ENCODE peak calls at places on chromosomes 5 and 9, in seven cellular contexts. D is gastrocnemius medialis, Q is small intestine, F is hepatocyte, R is right atrium auricular region, N is thyroid gland, A is Panc1. C is an unnamed sample.

GRCh38 chr5:175321927-175322532 is 122.0 kb downstream of the DRD1 start:
- DNase-seq in A (no peak), N (peak; percentile 4), R (no peak), F (peak; percentile 85), D (no peak), Q (no peak), C (no peak)

GRCh38 chr9:10396641-10397040 is 216.2 kb downstream of the PTPRD start:
- DNase-seq in N (no peak), R (no peak), D (no peak), Q (no peak), A (no peak), F (no peak), C (no peak)

GRCh38 chr5:78076351-78076750 is 218.1 kb downstream of the AP3B1 start:
- DNase-seq in F (peak; percentile 4), Q (peak; percentile 62), D (no peak), A (no peak), N (no peak), R (no peak), C (no peak)

GRCh38 chr5:83095973-83096539 is 18.7 kb downstream of the XRCC4 start:
- DNase-seq in F (peak; percentile 67), N (no peak), Q (peak; percentile 53), D (no peak), A (peak; percentile 62), R (no peak), C (peak; percentile 40)

GRCh38 chr5:79025054-79025465 is 40.0 kb upstream of the ARSB start:
- DNase-seq in D (peak; percentile 21), N (peak; percentile 57), Q (peak; percentile 39), R (no peak), A (no peak), F (peak; percentile 84), C (no peak)

GRCh38 chr9:33619666-33620404 is 95.8 kb downstream of the ANKRD18B start:
- DNase-seq in D (no peak), N (no peak), F (peak; percentile 82), R (no peak), A (no peak), Q (peak; percentile 17), C (no peak)

GRCh38 chr5:91194861-91195460 is 188.2 kb downstream of the ARRDC3 start:
- DNase-seq in N (no peak), Q (peak; percentile 63), A (no peak), D (no peak), F (peak; percentile 21), R (no peak), C (no peak)

GRCh38 chr5:146785065-146785464 is 93.5 kb downstream of the PPP2R2B start:
- DNase-seq in F (no peak), N (no peak), D (no peak), A (no peak), Q (no peak), R (no peak), C (no peak)

GRCh38 chr9:129209580-129209979 is 31.5 kb upstream of the IER5L start:
- DNase-seq in A (no peak), R (no peak), Q (no peak), D (no peak), F (no peak), N (no peak), C (no peak)

GRCh38 chr5:94969174-94969573 is 315.7 kb downstream of the MCTP1 start:
- DNase-seq in A (peak; percentile 12), Q (no peak), F (peak; percentile 8), D (no peak), R (no peak), N (no peak), C (no peak)

GRCh38 chr9:78325343-78325742 is 28.4 kb downstream of the PSAT1 start:
- DNase-seq in N (no peak), D (no peak), A (no peak), R (no peak), Q (peak; percentile 68), F (peak; percentile 51), C (no peak)

GRCh38 chr5:34491251-34491620 is 164.9 kb upstream of the RAI14 start:
- DNase-seq in N (no peak), Q (no peak), F (no peak), A (no peak), D (no peak), R (no peak), C (no peak)

GRCh38 chr5:14628346-14628745 is 36.2 kb upstream of the OTULIN start:
- DNase-seq in A (no peak), N (peak; percentile 14), Q (peak; percentile 22), D (no peak), R (no peak), F (peak; percentile 77), C (no peak)

GRCh38 chr5:43920422-43920821 is 317.4 kb downstream of the NNT start:
- DNase-seq in R (no peak), A (no peak), F (no peak), D (no peak), N (no peak), Q (no peak), C (no peak)

GRCh38 chr5:162190-162564 is 29.1 kb upstream of the LRRC14B start:
- DNase-seq in F (no peak), A (no peak), N (no peak), D (no peak), Q (no peak), R (no peak), C (no peak)

GRCh38 chr5:59330680-59331079 is 562.8 kb downstream of the PDE4D start:
- DNase-seq in N (no peak), D (no peak), A (no peak), R (no peak), Q (no peak), F (no peak), C (no peak)
- H3K27ac ChIP-seq in N (no peak overlapping the region), D (no peak overlapping the region), A (no peak overlapping the region), R (no peak overlapping the region), Q (no peak overlapping the region), F (no peak overlapping the region), C (no peak overlapping the region)

GRCh38 chr9:35974800-35975199 is 16.8 kb upstream of the OR2S2 start:
- DNase-seq in F (no peak), N (no peak), A (no peak), Q (no peak), D (no peak), R (no peak), C (no peak)
- H3K27ac ChIP-seq in F (no peak overlapping the region), N (no peak overlapping the region), A (no peak overlapping the region), Q (no peak overlapping the region), D (no peak overlapping the region), R (no peak overlapping the region), C (no peak overlapping the region)

GRCh38 chr5:159943331-159943730 is 27.0 kb downstream of the ADRA1B start:
- DNase-seq in F (no peak), A (no peak), D (no peak), Q (no peak), N (no peak), R (no peak), C (no peak)

GRCh38 chr5:159947708-159948358 is 31.6 kb downstream of the ADRA1B start:
- DNase-seq in D (no peak), A (no peak), N (no peak), Q (peak; percentile 71), F (peak; percentile 25), R (peak; percentile 52), C (no peak)

DNA sequence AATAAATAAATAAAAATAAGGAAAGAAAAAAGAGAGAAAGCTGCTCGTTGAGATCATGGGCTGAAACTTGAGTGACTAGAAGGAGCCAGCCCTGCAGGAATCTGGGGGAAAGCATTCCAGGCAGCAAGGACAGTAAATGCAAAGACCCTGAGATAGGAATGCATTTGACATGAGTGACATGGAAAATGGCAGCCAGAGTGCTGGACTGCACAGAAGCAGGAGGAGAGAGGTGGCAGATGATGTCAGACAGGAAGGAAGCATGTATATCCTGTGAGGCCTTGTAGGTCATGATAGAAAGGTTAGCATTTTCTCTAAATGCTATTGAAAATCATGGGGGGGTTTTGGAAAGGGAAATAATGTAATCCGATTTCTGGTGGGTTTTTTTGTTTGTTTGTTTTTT is 29.1 kb downstream of the ADRA1B start:
- DNase-seq in F (no peak), D (no peak), R (no peak), A (no peak), N (no peak), Q (no peak), C (no peak)
- H3K27ac ChIP-seq in F (no peak overlapping the region), D (no peak overlapping the region), R (no peak overlapping the region), A (no peak overlapping the region), N (no peak overlapping the region), Q (no peak overlapping the region), C (no peak overlapping the region)

GRCh38 chr5:2530609-2531008 is 220.9 kb downstream of the IRX2 start:
- DNase-seq in Q (no peak), F (no peak), N (no peak), A (no peak), R (peak; percentile 44), D (no peak), C (no peak)
- H3K27ac ChIP-seq in Q (no peak overlapping the region), F (no peak overlapping the region), N (no peak overlapping the region), A (no peak overlapping the region), R (no peak overlapping the region), D (no peak overlapping the region), C (no peak overlapping the region)

DNA sequence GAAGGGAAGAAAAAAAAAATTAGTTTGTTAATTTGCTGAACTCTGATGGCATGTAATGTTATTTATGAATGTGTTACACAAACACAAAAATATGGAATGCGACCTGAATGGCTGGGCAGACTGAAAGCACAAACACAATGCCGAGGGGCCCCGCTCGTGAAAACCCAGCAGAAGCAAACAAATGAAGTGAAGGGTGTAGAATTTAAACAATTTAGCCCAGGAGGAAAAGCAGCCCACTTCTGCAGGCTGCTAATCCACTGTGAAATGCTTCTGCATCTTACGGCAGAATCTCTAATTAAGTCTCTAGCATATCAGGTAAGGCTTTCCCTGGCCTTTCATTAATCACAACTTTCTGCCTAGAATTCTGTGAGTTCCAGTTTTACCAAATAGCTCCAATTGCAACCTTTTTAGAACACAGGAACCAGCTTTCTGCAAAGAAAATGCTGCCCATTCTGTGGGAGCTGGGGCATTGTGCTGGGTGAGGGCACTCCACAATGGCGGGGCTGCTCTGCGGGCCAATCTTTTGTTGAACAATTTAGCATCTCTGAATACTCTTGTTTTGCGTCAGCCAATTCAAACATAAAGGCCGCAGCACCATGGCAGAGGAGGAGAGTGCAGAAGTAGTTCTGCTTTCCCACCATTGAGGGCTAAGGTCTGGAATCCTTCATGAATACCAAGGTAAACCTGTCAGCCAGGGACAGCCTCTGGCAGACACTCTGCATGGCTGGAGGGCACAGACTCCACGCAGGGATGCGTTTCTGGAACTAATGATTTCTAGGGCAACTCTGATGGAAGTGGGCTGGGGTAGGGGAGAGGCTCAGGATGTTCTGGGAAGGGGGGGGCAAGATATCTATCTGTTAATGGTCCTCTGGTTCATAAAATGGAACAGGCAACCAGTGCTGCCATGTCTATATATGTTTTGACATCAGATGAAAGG is 66.3 kb downstream of the PTCH1 start:
- DNase-seq in Q (no peak), R (no peak), N (no peak), F (peak; percentile 26), A (no peak), D (no peak), C (no peak)
- H3K27ac ChIP-seq in Q (no peak overlapping the region), R (no peak overlapping the region), N (no peak overlapping the region), F (peak overlapping the region; percentile 23), A (no peak overlapping the region), D (no peak overlapping the region), C (no peak overlapping the region)